ENCODE peak calls at places on chromosome 15, in eight cellular contexts. W is T follicular helper cell, R is nephron progenitor cell, H is HT-29, V is astrocyte, D is HT1080, T is GM03348, I is fibroblast of mammary gland. P is an unnamed sample.

GRCh38 chr15:83250766-83251165 is 33.7 kb downstream of the BNC1 start:
- DNase-seq in R (no peak), I (peak; percentile 28), V (no peak), D (no peak), W (no peak), T (no peak), H (no peak), P (no peak)

GRCh38 chr15:98647774-98648653 is at the start of gene IGF1R:
- DNase-seq in I (peak; percentile 82), R (peak; percentile 91), D (peak; percentile 77), T (peak; percentile 97), V (peak; percentile 75), H (peak; percentile 91), W (peak; percentile 77), P (peak; percentile 95)

GRCh38 chr15:77574521-77575202 is 58.0 kb downstream of the LINGO1 start:
- DNase-seq in H (no peak), I (no peak), R (no peak), V (no peak), D (no peak), W (no peak), T (no peak), P (no peak)

GRCh38 chr15:22839046-22839705 is 710 bp downstream of the NIPA2 start:
- DNase-seq in H (peak; percentile 58), I (no peak), T (peak; percentile 22), D (no peak), V (peak; percentile 16), W (no peak), R (no peak), P (no peak)

GRCh38 chr15:92787116-92787515 is 113.0 kb upstream of the CHD2 start:
- DNase-seq in H (no peak), I (no peak), W (no peak), T (no peak), V (no peak), R (no peak), D (no peak), P (no peak)

GRCh38 chr15:75725021-75725718 is 12.5 kb upstream of the CSPG4 start:
- DNase-seq in W (no peak), R (no peak), I (no peak), D (no peak), H (no peak), T (no peak), V (no peak), P (no peak)

GRCh38 chr15:39621210-39621609 is 40.3 kb downstream of the THBS1 start:
- DNase-seq in T (no peak), V (no peak), D (no peak), H (no peak), R (no peak), W (no peak), I (peak; percentile 22), P (no peak)

GRCh38 chr15:72796210-72796514 is 12.6 kb upstream of the ADPGK start:
- DNase-seq in W (no peak), T (no peak), H (no peak), I (peak; percentile 45), R (no peak), D (peak; percentile 33), V (peak; percentile 12), P (no peak)

GRCh38 chr15:78402056-78402610 is 35.9 kb upstream of the IREB2 start:
- DNase-seq in W (no peak), V (no peak), H (no peak), I (peak; percentile 34), D (no peak), T (no peak), R (no peak), P (no peak)

GRCh38 chr15:93771429-93772020 is 459.8 kb upstream of the MCTP2 start:
- DNase-seq in V (no peak), H (no peak), D (no peak), T (no peak), I (no peak), W (no peak), R (no peak), P (no peak)

GRCh38 chr15:73942751-73943270 is 16.5 kb downstream of the LOXL1 start:
- DNase-seq in I (no peak), W (no peak), H (no peak), V (no peak), D (no peak), T (no peak), R (no peak), P (no peak)

GRCh38 chr15:65355173-65355982 is 22.4 kb downstream of the IGDCC3 start:
- DNase-seq in R (peak; percentile 66), D (no peak), T (no peak), V (no peak), H (no peak), W (no peak), I (no peak), P (no peak)

GRCh38 chr15:52730163-52730562 is 51.0 kb upstream of the ATOSA start:
- DNase-seq in R (no peak), H (no peak), V (peak; percentile 21), I (peak; percentile 54), D (peak; percentile 64), W (peak; percentile 31), T (no peak), P (no peak)

GRCh38 chr15:92416557-92416956 is 22.9 kb downstream of the ST8SIA2 start:
- DNase-seq in T (no peak), V (no peak), I (no peak), W (no peak), R (no peak), D (no peak), H (no peak), P (no peak)

GRCh38 chr15:38853608-38854007 is 289.0 kb upstream of the RASGRP1 start:
- DNase-seq in W (peak; percentile 19), D (peak; percentile 26), R (peak; percentile 36), T (peak; percentile 33), H (peak; percentile 69), I (peak; percentile 53), V (no peak), P (no peak)

GRCh38 chr15:94259863-94260262 is 28.5 kb downstream of the MCTP2 start:
- DNase-seq in D (no peak), H (no peak), V (no peak), R (no peak), I (peak; percentile 15), T (no peak), W (no peak), P (no peak)

GRCh38 chr15:54094661-54095060 is 116.4 kb downstream of the UNC13C start:
- DNase-seq in V (no peak), D (no peak), I (no peak), R (no peak), H (no peak), T (no peak), W (no peak), P (no peak)

P was measured in type B pancreatic cell.